ENCODE peak calls at places on chromosomes 4 and X, in nine cellular contexts. X is tibial nerve, T is esophagus squamous epithelium, O is lower leg skin, A is A549, L is spleen, Q is ovary, V is upper lobe of left lung, F is Peyer's patch. N is an unnamed sample.

GRCh38 chrX:119516157-119516702 is 48.0 kb downstream of the SLC25A5 start:
- DNase-seq in F (peak), V (no peak), X (no peak), Q (peak), A (peak), O (no peak), T (no peak), L (no peak), N (peak)

GRCh38 chr4:138869165-138869564 is 146.4 kb upstream of the NOCT start:
- DNase-seq in O (no peak), T (no peak), Q (no peak), V (no peak), X (no peak), L (no peak), F (no peak), A (no peak), N (no peak)

GRCh38 chr4:158791588-158791987 is 22.8 kb downstream of the FNIP2 start:
- DNase-seq in X (no peak), F (no peak), A (no peak), V (no peak), L (no peak), Q (no peak), T (no peak), O (no peak), N (no peak)

GRCh38 chr4:112708772-112709171 is 71.8 kb downstream of the LARP7 start:
- DNase-seq in T (no peak), A (no peak), L (no peak), Q (no peak), F (no peak), X (no peak), V (no peak), O (no peak), N (no peak)

GRCh38 chr4:42488554-42488953 is 91.3 kb downstream of the SHISA3 start:
- DNase-seq in T (no peak), V (no peak), X (no peak), O (no peak), A (no peak), Q (no peak), F (no peak), L (no peak), N (no peak)

GRCh38 chrX:86604620-86605019 is 456.4 kb downstream of the DACH2 start:
- DNase-seq in Q (no peak), X (no peak), O (no peak), F (no peak), V (no peak), L (no peak), A (no peak), T (no peak), N (no peak)

GRCh38 chr4:1792158-1792831 is 798 bp upstream of the FGFR3 start:
- DNase-seq in O (no peak), T (no peak), Q (no peak), F (no peak), A (no peak), V (peak), X (no peak), L (no peak), N (no peak)

GRCh38 chr4:42625366-42625765 is 31.5 kb downstream of the ATP8A1 start:
- DNase-seq in O (no peak), F (no peak), L (no peak), A (no peak), Q (no peak), V (no peak), X (no peak), T (no peak), N (no peak)

GRCh38 chr4:147309434-147309833 is 171.5 kb upstream of the EDNRA start:
- DNase-seq in F (no peak), O (no peak), T (no peak), V (no peak), Q (no peak), L (no peak), A (no peak), X (no peak), N (no peak)

GRCh38 chrX:69136546-69137331 is 28.5 kb downstream of the PJA1 start:
- DNase-seq in V (peak), A (no peak), T (no peak), L (peak), O (no peak), Q (peak), X (peak), F (no peak), N (no peak)

GRCh38 chrX:70092247-70092646 is 30.0 kb downstream of the OTUD6A start:
- DNase-seq in X (no peak), O (no peak), T (no peak), A (no peak), L (no peak), Q (no peak), F (no peak), V (no peak), N (no peak)

GRCh38 chr4:89889289-89889688 is 5.4 kb upstream of the MMRN1 start:
- DNase-seq in Q (no peak), L (no peak), F (no peak), T (no peak), X (no peak), O (no peak), V (no peak), A (no peak), N (no peak)

GRCh38 chr4:138952405-138952804 is 63.2 kb upstream of the NOCT start:
- DNase-seq in X (no peak), T (no peak), Q (no peak), F (no peak), A (no peak), O (no peak), V (no peak), L (no peak), N (peak)

GRCh38 chr4:13103382-13104015 is 380.6 kb downstream of the RAB28 start:
- DNase-seq in O (no peak), X (no peak), Q (no peak), V (no peak), F (no peak), T (no peak), A (no peak), L (no peak), N (no peak)

GRCh38 chr4:13109536-13109935 is 374.6 kb downstream of the RAB28 start:
- DNase-seq in O (no peak), L (no peak), X (no peak), A (no peak), F (no peak), T (no peak), Q (no peak), V (no peak), N (no peak)

GRCh38 chr4:13112030-13112429 is 372.1 kb downstream of the RAB28 start:
- DNase-seq in F (no peak), O (no peak), L (no peak), X (no peak), V (no peak), Q (no peak), A (no peak), T (no peak), N (no peak)

GRCh38 chr4:13102344-13102743 is 381.8 kb downstream of the RAB28 start:
- DNase-seq in X (no peak), F (no peak), T (no peak), Q (no peak), L (no peak), O (no peak), V (no peak), A (no peak), N (no peak)

DNA sequence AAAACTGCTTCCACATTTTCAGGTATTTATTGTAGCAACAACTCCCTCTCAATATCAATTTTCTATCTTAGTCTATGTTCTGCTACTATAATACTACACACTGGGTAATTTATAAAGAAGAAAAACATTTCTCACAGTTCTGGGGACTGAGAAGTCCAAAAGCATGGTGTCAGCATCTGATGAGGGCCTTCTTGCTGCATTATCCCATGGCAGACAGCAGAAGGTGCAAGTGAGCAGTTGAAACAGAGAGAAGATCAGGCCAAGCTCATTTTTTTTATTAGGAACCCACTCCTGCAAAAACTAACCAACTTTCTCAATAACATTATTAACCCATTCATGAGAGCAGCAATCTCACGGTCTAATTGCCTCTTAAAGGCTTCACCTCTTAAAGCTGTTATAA is 376.0 kb downstream of the RAB28 start:
- DNase-seq in X (no peak), L (no peak), T (no peak), V (no peak), O (no peak), A (no peak), F (no peak), Q (no peak), N (no peak)
- TF ChIP-seq POLR2A in X (no peak), L (no peak), T (no peak), V (no peak), O (no peak), A (no peak), F (no peak), Q (no peak), N (no peak)

GRCh38 chr4:6390357-6390756 is 82.1 kb downstream of the PPP2R2C start:
- DNase-seq in A (no peak), X (no peak), V (peak), L (no peak), O (no peak), F (no peak), T (no peak), Q (no peak), N (no peak)
- TF ChIP-seq POLR2A in A (no peak), X (no peak), V (no peak), L (no peak), O (no peak), F (no peak), T (no peak), Q (no peak), N (no peak)

GRCh38 chrX:49190783-49191032 is 4.5 kb upstream of the PRICKLE3 start:
- DNase-seq in T (no peak), L (no peak), A (no peak), X (peak), V (no peak), F (no peak), O (no peak), Q (no peak), N (no peak)
- TF ChIP-seq POLR2A in T (no peak), L (no peak), A (peak), X (peak), V (no peak), F (peak), O (no peak), Q (peak), N (peak)

DNA sequence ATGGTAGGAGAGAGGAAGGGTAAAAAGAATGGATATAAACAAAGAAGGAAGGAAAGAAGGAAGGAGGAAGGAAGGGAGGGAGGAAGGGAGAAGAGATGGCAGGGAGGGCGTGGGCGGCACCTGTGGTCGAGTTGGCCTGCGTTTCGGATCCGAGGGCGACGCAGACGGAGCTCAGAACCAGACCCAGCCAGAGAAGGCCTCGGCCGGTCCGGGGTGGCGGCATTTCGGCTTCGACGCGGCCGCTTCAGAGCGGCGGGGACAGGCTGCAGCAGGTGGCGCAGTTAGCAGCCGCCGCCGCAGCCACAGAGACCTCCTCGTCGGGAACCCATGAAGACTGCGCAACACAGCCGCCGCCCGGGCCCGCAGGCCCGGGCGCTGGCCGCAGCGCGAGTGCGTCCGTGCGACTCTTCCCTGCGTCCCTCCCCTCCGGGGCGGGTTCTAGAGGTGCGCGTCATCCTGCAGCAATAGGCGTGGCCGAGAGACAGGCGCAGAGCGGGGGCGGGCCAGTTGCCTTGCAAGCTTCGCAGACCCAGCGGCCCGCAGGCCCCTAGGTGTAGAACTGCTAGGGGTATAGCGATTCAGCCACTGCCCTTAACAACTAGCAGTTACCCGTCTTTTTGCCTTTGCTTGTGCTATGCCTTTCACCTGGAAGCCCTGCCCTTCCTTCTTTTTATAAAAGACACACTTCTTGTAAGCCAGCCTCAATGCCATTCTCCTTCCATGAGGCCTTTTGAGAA is at the start of gene IDS:
- DNase-seq in F (peak), L (peak), X (peak), T (peak), A (peak), V (peak), O (peak), Q (peak), N (peak)
- TF ChIP-seq POLR2A in F (peak), L (no peak), X (peak), T (no peak), A (peak), V (peak), O (peak), Q (peak), N (peak)

DNA sequence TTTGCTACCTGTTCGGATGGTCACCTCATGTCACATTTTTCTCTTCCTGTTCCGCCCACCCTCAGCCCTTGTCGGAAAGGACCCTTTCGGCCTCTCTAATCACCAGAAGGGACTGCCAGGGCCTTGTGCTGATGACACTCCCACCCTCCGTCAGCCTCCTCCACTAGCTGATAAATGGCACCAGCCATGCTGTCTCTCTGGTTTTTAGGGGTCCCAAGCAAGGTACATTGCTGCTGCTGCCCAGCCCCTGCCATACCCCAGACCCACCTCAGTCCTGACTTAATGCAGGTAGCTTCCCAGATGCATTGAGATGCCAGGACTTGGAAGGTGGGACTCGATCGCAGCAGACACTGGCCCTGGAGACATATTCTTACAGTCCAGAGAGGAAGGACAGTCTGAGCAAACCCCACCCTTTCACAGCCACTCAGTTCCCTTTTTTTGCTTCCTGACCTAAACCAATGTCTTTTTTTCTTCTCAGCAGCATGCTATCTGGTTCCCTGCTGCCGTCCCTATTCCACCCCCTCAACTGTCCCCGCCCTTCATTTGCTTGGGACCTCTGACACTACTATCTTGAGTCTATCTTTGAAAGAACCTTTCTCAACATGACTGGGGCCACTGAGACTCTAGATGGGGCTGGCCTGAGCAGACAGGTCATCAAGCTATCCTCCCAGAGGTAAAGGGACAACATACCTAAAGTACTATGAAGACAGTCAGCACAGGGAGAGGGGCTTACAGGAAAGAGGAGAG is at the start of gene BTK:
- DNase-seq in A (no peak), O (no peak), L (no peak), F (peak), X (no peak), T (no peak), Q (no peak), V (no peak), N (no peak)
- TF ChIP-seq POLR2A in A (no peak), O (no peak), L (no peak), F (no peak), X (no peak), T (no peak), Q (no peak), V (no peak), N (no peak)